ENCODE peak calls at places on chromosome 7, in nine cellular contexts. One of them, this sample, is unnamed.
A peak's percentile ranks its signal among the peaks of the same experiment; 100 is the strongest.

GRCh38 chr7:14321947-14322346 is 332.5 kb upstream of the ETV1 start:
- DNase-seq in activated naive CD4-positive, alpha-beta T cell treated with anti-CD3 and anti-CD28 coated beads, Interleukin-2, amount 10 ng/mL, durations not matched to agents 7 days and 5 days: no peak
- DNase-seq in transverse colon: no peak
- DNase-seq in stimulated activated CD4-positive, alpha-beta T cell treated with anti-CD3 and anti-CD28 coated beads, Interleukin-2, amount 100 ng/mL, for 48 hours: no peak
- DNase-seq in HCEC 1CT: no peak
- DNase-seq in activated T-cell treated with anti-CD3 and anti-CD28 coated beads, Interleukin-2, amount 50 U/mL, for 24 hours: no peak
- DNase-seq in GF-D8: no peak
- DNase-seq in fibroblast of pulmonary artery: no peak
- DNase-seq in HTR-8/SVneo: no peak
- DNase-seq in this sample: no peak

GRCh38 chr7:4642468-4643203 is 39.5 kb upstream of the FOXK1 start:
- DNase-seq in activated naive CD4-positive, alpha-beta T cell treated with anti-CD3 and anti-CD28 coated beads, Interleukin-2, amount 10 ng/mL, durations not matched to agents 7 days and 5 days: no peak
- DNase-seq in transverse colon: no peak
- DNase-seq in stimulated activated CD4-positive, alpha-beta T cell treated with anti-CD3 and anti-CD28 coated beads, Interleukin-2, amount 100 ng/mL, for 48 hours: no peak
- DNase-seq in HCEC 1CT: no peak
- DNase-seq in activated T-cell treated with anti-CD3 and anti-CD28 coated beads, Interleukin-2, amount 50 U/mL, for 24 hours: no peak
- DNase-seq in GF-D8: no peak
- DNase-seq in fibroblast of pulmonary artery: no peak
- DNase-seq in HTR-8/SVneo: no peak
- DNase-seq in this sample: no peak

GRCh38 chr7:104106106-104106505 is 101.7 kb downstream of the ORC5 start:
- DNase-seq in activated naive CD4-positive, alpha-beta T cell treated with anti-CD3 and anti-CD28 coated beads, Interleukin-2, amount 10 ng/mL, durations not matched to agents 7 days and 5 days: no peak
- DNase-seq in transverse colon: no peak
- DNase-seq in stimulated activated CD4-positive, alpha-beta T cell treated with anti-CD3 and anti-CD28 coated beads, Interleukin-2, amount 100 ng/mL, for 48 hours: no peak
- DNase-seq in HCEC 1CT: no peak
- DNase-seq in activated T-cell treated with anti-CD3 and anti-CD28 coated beads, Interleukin-2, amount 50 U/mL, for 24 hours: no peak
- DNase-seq in GF-D8: no peak
- DNase-seq in fibroblast of pulmonary artery: peak; percentile 48
- DNase-seq in HTR-8/SVneo: no peak
- DNase-seq in this sample: no peak

GRCh38 chr7:117875566-117875965 is 2.3 kb upstream of the CTTNBP2 start:
- DNase-seq in activated naive CD4-positive, alpha-beta T cell treated with anti-CD3 and anti-CD28 coated beads, Interleukin-2, amount 10 ng/mL, durations not matched to agents 7 days and 5 days: no peak
- DNase-seq in transverse colon: no peak
- DNase-seq in stimulated activated CD4-positive, alpha-beta T cell treated with anti-CD3 and anti-CD28 coated beads, Interleukin-2, amount 100 ng/mL, for 48 hours: no peak
- DNase-seq in HCEC 1CT: peak; percentile 8
- DNase-seq in activated T-cell treated with anti-CD3 and anti-CD28 coated beads, Interleukin-2, amount 50 U/mL, for 24 hours: no peak
- DNase-seq in GF-D8: no peak
- DNase-seq in fibroblast of pulmonary artery: no peak
- DNase-seq in HTR-8/SVneo: no peak
- DNase-seq in this sample: no peak

GRCh38 chr7:151790095-151790825 is 86.7 kb downstream of the PRKAG2 start:
- DNase-seq in activated naive CD4-positive, alpha-beta T cell treated with anti-CD3 and anti-CD28 coated beads, Interleukin-2, amount 10 ng/mL, durations not matched to agents 7 days and 5 days: no peak
- DNase-seq in transverse colon: no peak
- DNase-seq in stimulated activated CD4-positive, alpha-beta T cell treated with anti-CD3 and anti-CD28 coated beads, Interleukin-2, amount 100 ng/mL, for 48 hours: no peak
- DNase-seq in HCEC 1CT: no peak
- DNase-seq in activated T-cell treated with anti-CD3 and anti-CD28 coated beads, Interleukin-2, amount 50 U/mL, for 24 hours: no peak
- DNase-seq in GF-D8: no peak
- DNase-seq in fibroblast of pulmonary artery: no peak
- DNase-seq in HTR-8/SVneo: no peak
- DNase-seq in this sample: no peak

GRCh38 chr7:121908042-121908441 is 35.1 kb downstream of the PTPRZ1 start:
- DNase-seq in activated naive CD4-positive, alpha-beta T cell treated with anti-CD3 and anti-CD28 coated beads, Interleukin-2, amount 10 ng/mL, durations not matched to agents 7 days and 5 days: no peak
- DNase-seq in transverse colon: no peak
- DNase-seq in stimulated activated CD4-positive, alpha-beta T cell treated with anti-CD3 and anti-CD28 coated beads, Interleukin-2, amount 100 ng/mL, for 48 hours: no peak
- DNase-seq in HCEC 1CT: no peak
- DNase-seq in activated T-cell treated with anti-CD3 and anti-CD28 coated beads, Interleukin-2, amount 50 U/mL, for 24 hours: no peak
- DNase-seq in GF-D8: no peak
- DNase-seq in fibroblast of pulmonary artery: no peak
- DNase-seq in HTR-8/SVneo: no peak
- DNase-seq in this sample: no peak

GRCh38 chr7:101733713-101734475 is 83.5 kb upstream of the CUX1 start:
- DNase-seq in activated naive CD4-positive, alpha-beta T cell treated with anti-CD3 and anti-CD28 coated beads, Interleukin-2, amount 10 ng/mL, durations not matched to agents 7 days and 5 days: no peak
- DNase-seq in transverse colon: peak; percentile 53
- DNase-seq in stimulated activated CD4-positive, alpha-beta T cell treated with anti-CD3 and anti-CD28 coated beads, Interleukin-2, amount 100 ng/mL, for 48 hours: no peak
- DNase-seq in HCEC 1CT: peak; percentile 38
- DNase-seq in activated T-cell treated with anti-CD3 and anti-CD28 coated beads, Interleukin-2, amount 50 U/mL, for 24 hours: no peak
- DNase-seq in GF-D8: peak; percentile 22
- DNase-seq in fibroblast of pulmonary artery: peak; percentile 50
- DNase-seq in HTR-8/SVneo: no peak
- DNase-seq in this sample: no peak

GRCh38 chr7:52689912-52690311 is 345.5 kb upstream of the POM121L12 start:
- DNase-seq in activated naive CD4-positive, alpha-beta T cell treated with anti-CD3 and anti-CD28 coated beads, Interleukin-2, amount 10 ng/mL, durations not matched to agents 7 days and 5 days: no peak
- DNase-seq in transverse colon: no peak
- DNase-seq in stimulated activated CD4-positive, alpha-beta T cell treated with anti-CD3 and anti-CD28 coated beads, Interleukin-2, amount 100 ng/mL, for 48 hours: no peak
- DNase-seq in HCEC 1CT: no peak
- DNase-seq in activated T-cell treated with anti-CD3 and anti-CD28 coated beads, Interleukin-2, amount 50 U/mL, for 24 hours: no peak
- DNase-seq in GF-D8: no peak
- DNase-seq in fibroblast of pulmonary artery: no peak
- DNase-seq in HTR-8/SVneo: no peak
- DNase-seq in this sample: no peak

GRCh38 chr7:83541187-83541960 is 107.6 kb downstream of the SEMA3E start:
- DNase-seq in activated naive CD4-positive, alpha-beta T cell treated with anti-CD3 and anti-CD28 coated beads, Interleukin-2, amount 10 ng/mL, durations not matched to agents 7 days and 5 days: no peak
- DNase-seq in transverse colon: no peak
- DNase-seq in stimulated activated CD4-positive, alpha-beta T cell treated with anti-CD3 and anti-CD28 coated beads, Interleukin-2, amount 100 ng/mL, for 48 hours: no peak
- DNase-seq in HCEC 1CT: no peak
- DNase-seq in activated T-cell treated with anti-CD3 and anti-CD28 coated beads, Interleukin-2, amount 50 U/mL, for 24 hours: no peak
- DNase-seq in GF-D8: no peak
- DNase-seq in fibroblast of pulmonary artery: no peak
- DNase-seq in HTR-8/SVneo: no peak
- DNase-seq in this sample: no peak

GRCh38 chr7:1432411-1433082 is 26.7 kb downstream of the MICALL2 start:
- DNase-seq in activated naive CD4-positive, alpha-beta T cell treated with anti-CD3 and anti-CD28 coated beads, Interleukin-2, amount 10 ng/mL, durations not matched to agents 7 days and 5 days: peak; percentile 85
- DNase-seq in transverse colon: peak; percentile 76
- DNase-seq in stimulated activated CD4-positive, alpha-beta T cell treated with anti-CD3 and anti-CD28 coated beads, Interleukin-2, amount 100 ng/mL, for 48 hours: peak; percentile 87
- DNase-seq in HCEC 1CT: no peak
- DNase-seq in activated T-cell treated with anti-CD3 and anti-CD28 coated beads, Interleukin-2, amount 50 U/mL, for 24 hours: peak; percentile 90
- DNase-seq in GF-D8: no peak
- DNase-seq in fibroblast of pulmonary artery: peak; percentile 59
- DNase-seq in HTR-8/SVneo: peak; percentile 85
- DNase-seq in this sample: no peak

This sample was measured in HL-60.